ENCODE peak calls at places on chromosomes 13 and 19, in five cellular contexts. One of them, this sample, is unnamed.

GRCh38 chr19:20478936-20479335 is 86.6 kb downstream of the ZNF737 start:
- DNase-seq in ACHN: no peak
- DNase-seq in T-helper 2 cell: no peak
- DNase-seq in left ventricle myocardium inferior: no peak
- DNase-seq in Calu3: no peak
- DNase-seq in this sample: no peak

GRCh38 chr19:23283925-23284324 is 33.7 kb upstream of the ZNF724 start:
- DNase-seq in left ventricle myocardium inferior: peak
- DNase-seq in Calu3: peak
- DNase-seq in ACHN: peak
- DNase-seq in T-helper 2 cell: peak
- DNase-seq in this sample: peak

GRCh38 chr19:45886427-45887310 is 728 bp upstream of the IRF2BP1 start:
- DNase-seq in ACHN: peak
- DNase-seq in Calu3: peak
- DNase-seq in T-helper 2 cell: peak
- DNase-seq in left ventricle myocardium inferior: peak
- DNase-seq in this sample: peak

GRCh38 chr13:20351279-20352022 is 119.3 kb upstream of the GJB6 start:
- DNase-seq in ACHN: no peak
- DNase-seq in left ventricle myocardium inferior: no peak
- DNase-seq in Calu3: no peak
- DNase-seq in T-helper 2 cell: no peak
- DNase-seq in this sample: no peak

GRCh38 chr19:40781140-40781539 is 3.1 kb downstream of the RAB4B start:
- DNase-seq in left ventricle myocardium inferior: no peak
- DNase-seq in Calu3: no peak
- DNase-seq in T-helper 2 cell: no peak
- DNase-seq in ACHN: no peak
- DNase-seq in this sample: no peak

GRCh38 chr13:43516401-43516826 is 270.4 kb downstream of the ENOX1 start:
- DNase-seq in T-helper 2 cell: no peak
- DNase-seq in ACHN: no peak
- DNase-seq in left ventricle myocardium inferior: no peak
- DNase-seq in Calu3: no peak
- DNase-seq in this sample: no peak

GRCh38 chr19:49696115-49696514 is 5.2 kb downstream of the CPT1C start:
- DNase-seq in Calu3: no peak
- DNase-seq in ACHN: no peak
- DNase-seq in left ventricle myocardium inferior: no peak
- DNase-seq in T-helper 2 cell: no peak
- DNase-seq in this sample: no peak

GRCh38 chr13:76225815-76226489 is 589.8 kb downstream of the LMO7 start:
- DNase-seq in Calu3: no peak
- DNase-seq in left ventricle myocardium inferior: peak
- DNase-seq in T-helper 2 cell: no peak
- DNase-seq in ACHN: no peak
- DNase-seq in this sample: no peak

GRCh38 chr19:51064534-51065220 is at the start of gene KLK13:
- DNase-seq in ACHN: peak
- DNase-seq in left ventricle myocardium inferior: peak
- DNase-seq in Calu3: peak
- DNase-seq in T-helper 2 cell: no peak
- DNase-seq in this sample: no peak

GRCh38 chr13:30371649-30372265 is 50.5 kb upstream of the UBE2L5 start:
- DNase-seq in left ventricle myocardium inferior: no peak
- DNase-seq in T-helper 2 cell: peak
- DNase-seq in ACHN: peak
- DNase-seq in Calu3: peak
- DNase-seq in this sample: peak

GRCh38 chr19:30253581-30253996 is 118.6 kb upstream of the ZNF536 start:
- DNase-seq in left ventricle myocardium inferior: no peak
- DNase-seq in ACHN: no peak
- DNase-seq in Calu3: no peak
- DNase-seq in T-helper 2 cell: no peak
- DNase-seq in this sample: no peak

This sample was measured in small intestine.